ENCODE peak calls at places on chromosome 2, in eight cellular contexts. I is GM23338, O is lower lobe of right lung, W is left lung, A is heart right ventricle, K is mesendoderm, Q is neural progenitor cell, X is cardiac muscle cell. F is an unnamed sample.
A peak's percentile ranks its signal among the peaks of the same experiment; 100 is the strongest.

GRCh38 chr2:138185827-138186226 is 221.6 kb downstream of the HNMT start:
- DNase-seq in Q (no peak), O (no peak), K (no peak), X (no peak), A (no peak), I (peak; percentile 14), W (no peak), F (no peak)

GRCh38 chr2:28979041-28979440 is 2.1 kb upstream of the TOGARAM2 start:
- DNase-seq in K (no peak), X (no peak), W (no peak), A (no peak), I (no peak), Q (no peak), O (no peak), F (no peak)

GRCh38 chr2:628651-629050 is 48.6 kb downstream of the TMEM18 start:
- DNase-seq in A (no peak), W (no peak), O (no peak), I (no peak), Q (no peak), K (no peak), X (no peak), F (peak; percentile 40)

GRCh38 chr2:151083864-151084263 is 177.8 kb downstream of the RBM43 start:
- DNase-seq in O (no peak), W (no peak), K (no peak), X (no peak), Q (no peak), A (no peak), I (no peak), F (no peak)

GRCh38 chr2:174764281-174765063 is at the start of gene CHRNA1:
- DNase-seq in X (no peak), K (no peak), Q (no peak), A (no peak), W (no peak), O (no peak), I (no peak), F (no peak)

GRCh38 chr2:50181212-50181611 is 850.7 kb downstream of the NRXN1 start:
- DNase-seq in K (peak; percentile 21), X (peak; percentile 44), O (no peak), I (peak; percentile 27), A (no peak), W (no peak), Q (peak; percentile 7), F (no peak)

GRCh38 chr2:46552086-46552485 is 72.7 kb downstream of the TMEM247 start:
- DNase-seq in O (peak; percentile 85), Q (no peak), K (no peak), I (no peak), W (peak; percentile 60), X (no peak), A (no peak), F (no peak)

GRCh38 chr2:52934354-52934898 is 833.2 kb upstream of the CHAC2 start:
- DNase-seq in X (no peak), W (no peak), K (no peak), A (no peak), O (no peak), Q (no peak), I (no peak), F (no peak)

GRCh38 chr2:206160807-206161179 is 1.1 kb downstream of the EEF1B2 start:
- DNase-seq in O (no peak), X (no peak), A (no peak), Q (no peak), K (no peak), I (no peak), W (no peak), F (no peak)

GRCh38 chr2:23449413-23449812 is 64.4 kb downstream of the KLHL29 start:
- DNase-seq in K (no peak), W (no peak), I (no peak), X (no peak), A (no peak), Q (no peak), O (no peak), F (no peak)

GRCh38 chr2:165857881-165858280 is 63.8 kb upstream of the GALNT3 start:
- DNase-seq in X (no peak), Q (no peak), W (no peak), O (no peak), A (no peak), I (no peak), K (no peak), F (no peak)

GRCh38 chr2:211982162-211982561 is 556.4 kb downstream of the ERBB4 start:
- DNase-seq in O (no peak), I (no peak), K (no peak), A (no peak), W (no peak), X (no peak), Q (no peak), F (no peak)

GRCh38 chr2:152054593-152054992 is 44.3 kb downstream of the CACNB4 start:
- DNase-seq in A (no peak), Q (no peak), K (no peak), W (no peak), I (no peak), O (no peak), X (no peak), F (no peak)

GRCh38 chr2:101887328-101887727 is 104.4 kb upstream of the IL1R2 start:
- DNase-seq in O (no peak), Q (no peak), I (no peak), A (no peak), K (no peak), W (no peak), X (no peak), F (no peak)

GRCh38 chr2:63660060-63660459 is 71.3 kb downstream of the MDH1 start:
- DNase-seq in A (no peak), X (no peak), K (peak; percentile 24), I (no peak), Q (no peak), W (no peak), O (no peak), F (no peak)

GRCh38 chr2:190959911-190960788 is 53.8 kb downstream of the STAT1 start:
- DNase-seq in W (no peak), A (no peak), K (no peak), Q (no peak), X (no peak), O (no peak), I (no peak), F (no peak)

GRCh38 chr2:197784956-197785941 is at the start of gene BOLL:
- DNase-seq in X (no peak), I (peak; percentile 30), A (peak; percentile 9), O (no peak), W (no peak), Q (no peak), K (no peak), F (peak; percentile 47)

GRCh38 chr2:96839288-96839874 is 4.4 kb downstream of the ANKRD23 start:
- DNase-seq in O (peak; percentile 85), X (no peak), Q (no peak), A (peak; percentile 57), I (peak; percentile 80), K (no peak), W (peak; percentile 82), F (peak; percentile 71)

GRCh38 chr2:128770143-128771080 is 451.7 kb upstream of the HS6ST1 start:
- DNase-seq in W (no peak), X (no peak), K (no peak), A (no peak), Q (no peak), O (no peak), I (no peak), F (no peak)

GRCh38 chr2:201797175-201797840 is 9.0 kb upstream of the CDK15 start:
- DNase-seq in A (no peak), W (no peak), Q (no peak), K (no peak), O (no peak), X (no peak), I (no peak), F (no peak)

GRCh38 chr2:2840681-2841300 is 509.7 kb upstream of the MYT1L start:
- DNase-seq in I (no peak), X (no peak), K (no peak), W (no peak), Q (no peak), A (no peak), O (no peak), F (no peak)

GRCh38 chr2:237319887-237320286 is 94.1 kb downstream of the COL6A3 start:
- DNase-seq in A (no peak), K (no peak), X (no peak), W (no peak), I (no peak), O (no peak), Q (no peak), F (no peak)
- H3K4me1 ChIP-seq in A (peaks cover 46% of the 10 kb centered on the region), K (peaks cover 4% of the 10 kb centered on the region), X (peaks cover 10% of the 10 kb centered on the region), W (peaks cover 15% of the 10 kb centered on the region), I (no peaks in the 10 kb centered on the region), O (peaks cover 19% of the 10 kb centered on the region), Q (no peaks in the 10 kb centered on the region), F (peaks cover 8% of the 10 kb centered on the region)

GRCh38 chr2:120403261-120403660 is 57.3 kb downstream of the INHBB start:
- DNase-seq in K (no peak), O (no peak), W (no peak), X (no peak), I (no peak), Q (no peak), A (no peak), F (no peak)
- H3K4me1 ChIP-seq in K (no peaks in the 10 kb centered on the region), O (no peaks in the 10 kb centered on the region), W (no peaks in the 10 kb centered on the region), X (peaks cover 4% of the 10 kb centered on the region), I (no peaks in the 10 kb centered on the region), Q (no peaks in the 10 kb centered on the region), A (no peaks in the 10 kb centered on the region), F (no peaks in the 10 kb centered on the region)

DNA sequence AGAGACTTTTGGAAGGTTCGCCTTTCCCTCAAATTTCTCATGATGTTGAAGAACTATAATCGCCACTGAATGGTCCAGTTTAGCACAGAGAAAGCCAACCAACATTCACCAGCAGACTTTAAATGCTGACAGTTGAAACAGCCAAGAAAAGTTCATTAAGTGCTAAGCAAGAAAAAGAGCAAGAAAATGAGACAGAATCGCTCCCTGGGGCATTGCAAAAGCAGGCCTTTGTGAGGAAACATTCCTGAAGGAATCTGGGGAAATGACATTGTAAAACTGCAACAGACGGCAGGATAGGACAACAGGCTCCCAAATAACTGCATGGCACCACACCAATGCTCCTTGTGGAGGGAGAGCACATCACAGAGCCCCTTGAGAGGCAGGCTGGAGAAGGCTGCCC is 269.3 kb upstream of the ID2 start:
- DNase-seq in O (no peak), K (peak; percentile 36), I (peak; percentile 5), W (no peak), A (peak; percentile 27), X (no peak), Q (peak; percentile 46), F (no peak)
- H3K4me1 ChIP-seq in O (peaks cover 27% of the 10 kb centered on the region), K (no peaks in the 10 kb centered on the region), I (no peaks in the 10 kb centered on the region), W (no peaks in the 10 kb centered on the region), A (peaks cover 16% of the 10 kb centered on the region), X (peaks cover 12% of the 10 kb centered on the region), Q (peaks cover 9% of the 10 kb centered on the region), F (no peaks in the 10 kb centered on the region)

GRCh38 chr2:43160778-43161177 is 65.6 kb downstream of the ZFP36L2 start:
- DNase-seq in Q (no peak), X (peak; percentile 82), W (no peak), I (no peak), O (no peak), K (no peak), A (no peak), F (no peak)

GRCh38 chr2:43157506-43158232 is 68.7 kb downstream of the ZFP36L2 start:
- DNase-seq in A (no peak), K (no peak), Q (no peak), X (no peak), I (no peak), O (peak; percentile 60), W (no peak), F (no peak)

GRCh38 chr2:43159797-43160196 is 66.6 kb downstream of the ZFP36L2 start:
- DNase-seq in K (no peak), O (no peak), W (no peak), I (no peak), Q (no peak), A (no peak), X (no peak), F (no peak)

GRCh38 chr2:43155842-43156511 is 70.4 kb downstream of the ZFP36L2 start:
- DNase-seq in O (no peak), A (no peak), X (no peak), Q (no peak), K (no peak), W (no peak), I (no peak), F (no peak)

GRCh38 chr2:43158259-43158880 is 68.0 kb downstream of the ZFP36L2 start:
- DNase-seq in Q (no peak), K (no peak), X (no peak), O (peak; percentile 92), I (no peak), A (peak; percentile 61), W (peak; percentile 87), F (no peak)
- H3K4me1 ChIP-seq in Q (peaks cover 14% of the 10 kb centered on the region), K (no peaks in the 10 kb centered on the region), X (peaks cover 27% of the 10 kb centered on the region), O (peaks cover 38% of the 10 kb centered on the region), I (no peaks in the 10 kb centered on the region), A (peaks cover 33% of the 10 kb centered on the region), W (peaks cover 20% of the 10 kb centered on the region), F (peaks cover 11% of the 10 kb centered on the region)

F was measured in endodermal cell.